ENCODE peak calls at places on chromosomes 12 and 14, in nine cellular contexts. One of them, this sample, is unnamed.
A peak's percentile ranks its signal among the peaks of the same experiment; 100 is the strongest.

GRCh38 chr14:101875726-101876268 is 88.6 kb upstream of the DYNC1H1 start:
- DNase-seq in OCI-LY7: no peak
- DNase-seq in suprapubic skin: no peak
- DNase-seq in right atrium auricular region: no peak
- DNase-seq in upper lobe of right lung: no peak
- DNase-seq in DND-41: no peak
- DNase-seq in stomach: no peak
- DNase-seq in IMR-90: no peak
- DNase-seq in osteoblast: no peak
- DNase-seq in this sample: no peak

GRCh38 chr14:24840204-24840893 is 206.4 kb upstream of the GZMB start:
- DNase-seq in stomach: no peak
- DNase-seq in osteoblast: no peak
- DNase-seq in IMR-90: no peak
- DNase-seq in suprapubic skin: no peak
- DNase-seq in DND-41: no peak
- DNase-seq in upper lobe of right lung: no peak
- DNase-seq in right atrium auricular region: no peak
- DNase-seq in OCI-LY7: no peak
- DNase-seq in this sample: no peak

GRCh38 chr12:8680533-8680932 is 17.3 kb upstream of the RIMKLB start:
- DNase-seq in stomach: no peak
- DNase-seq in right atrium auricular region: no peak
- DNase-seq in osteoblast: no peak
- DNase-seq in IMR-90: no peak
- DNase-seq in suprapubic skin: no peak
- DNase-seq in upper lobe of right lung: no peak
- DNase-seq in DND-41: no peak
- DNase-seq in OCI-LY7: no peak
- DNase-seq in this sample: no peak

GRCh38 chr12:55703288-55703687 is 4.4 kb downstream of the ITGA7 start:
- DNase-seq in right atrium auricular region: no peak
- DNase-seq in OCI-LY7: no peak
- DNase-seq in stomach: peak; percentile 37
- DNase-seq in DND-41: no peak
- DNase-seq in suprapubic skin: peak; percentile 50
- DNase-seq in upper lobe of right lung: no peak
- DNase-seq in IMR-90: no peak
- DNase-seq in osteoblast: peak; percentile 63
- DNase-seq in this sample: peak; percentile 20

GRCh38 chr12:124563401-124563800 is 4.0 kb downstream of the NCOR2 start:
- DNase-seq in suprapubic skin: no peak
- DNase-seq in osteoblast: peak; percentile 74
- DNase-seq in OCI-LY7: no peak
- DNase-seq in stomach: no peak
- DNase-seq in upper lobe of right lung: no peak
- DNase-seq in right atrium auricular region: no peak
- DNase-seq in IMR-90: no peak
- DNase-seq in DND-41: no peak
- DNase-seq in this sample: no peak

GRCh38 chr12:27814851-27815591 is 35.0 kb upstream of the MANSC4 start:
- DNase-seq in osteoblast: no peak
- DNase-seq in IMR-90: peak; percentile 21
- DNase-seq in suprapubic skin: no peak
- DNase-seq in DND-41: no peak
- DNase-seq in OCI-LY7: no peak
- DNase-seq in upper lobe of right lung: no peak
- DNase-seq in stomach: no peak
- DNase-seq in right atrium auricular region: no peak
- DNase-seq in this sample: no peak

GRCh38 chr14:64943556-64943955 is 1.0 kb upstream of the GPX2 start:
- DNase-seq in right atrium auricular region: peak; percentile 46
- DNase-seq in DND-41: no peak
- DNase-seq in OCI-LY7: no peak
- DNase-seq in upper lobe of right lung: no peak
- DNase-seq in osteoblast: no peak
- DNase-seq in stomach: no peak
- DNase-seq in suprapubic skin: no peak
- DNase-seq in IMR-90: no peak
- DNase-seq in this sample: no peak

GRCh38 chr12:119842380-119842779 is 34.7 kb downstream of the CIT start:
- DNase-seq in osteoblast: peak; percentile 62
- DNase-seq in IMR-90: no peak
- DNase-seq in suprapubic skin: no peak
- DNase-seq in upper lobe of right lung: no peak
- DNase-seq in OCI-LY7: no peak
- DNase-seq in stomach: no peak
- DNase-seq in right atrium auricular region: no peak
- DNase-seq in DND-41: no peak
- DNase-seq in this sample: no peak

GRCh38 chr12:57451233-57451778 is 3.8 kb upstream of the INHBE start:
- DNase-seq in suprapubic skin: no peak
- DNase-seq in IMR-90: peak; percentile 38
- DNase-seq in right atrium auricular region: no peak
- DNase-seq in osteoblast: no peak
- DNase-seq in stomach: no peak
- DNase-seq in upper lobe of right lung: no peak
- DNase-seq in OCI-LY7: no peak
- DNase-seq in DND-41: no peak
- DNase-seq in this sample: no peak

GRCh38 chr14:41642402-41643195 is 35.9 kb downstream of the LRFN5 start:
- DNase-seq in stomach: no peak
- DNase-seq in upper lobe of right lung: no peak
- DNase-seq in IMR-90: no peak
- DNase-seq in suprapubic skin: no peak
- DNase-seq in OCI-LY7: no peak
- DNase-seq in DND-41: no peak
- DNase-seq in osteoblast: no peak
- DNase-seq in right atrium auricular region: no peak
- DNase-seq in this sample: no peak

GRCh38 chr14:92973265-92973797 is 50.4 kb downstream of the CHGA start:
- DNase-seq in suprapubic skin: peak; percentile 87
- DNase-seq in OCI-LY7: peak; percentile 18
- DNase-seq in IMR-90: peak; percentile 53
- DNase-seq in osteoblast: peak; percentile 96
- DNase-seq in DND-41: peak; percentile 19
- DNase-seq in stomach: peak; percentile 62
- DNase-seq in right atrium auricular region: peak; percentile 89
- DNase-seq in upper lobe of right lung: peak; percentile 81
- DNase-seq in this sample: peak; percentile 71

GRCh38 chr12:102883204-102883799 is 33.7 kb downstream of the PAH start:
- DNase-seq in upper lobe of right lung: peak; percentile 73
- DNase-seq in DND-41: peak; percentile 45
- DNase-seq in stomach: peak; percentile 60
- DNase-seq in OCI-LY7: peak; percentile 33
- DNase-seq in IMR-90: no peak
- DNase-seq in suprapubic skin: no peak
- DNase-seq in right atrium auricular region: peak; percentile 61
- DNase-seq in osteoblast: peak; percentile 90
- DNase-seq in this sample: peak; percentile 69

GRCh38 chr12:116075251-116075650 is 202.2 kb downstream of the MED13L start:
- DNase-seq in OCI-LY7: no peak
- DNase-seq in DND-41: no peak
- DNase-seq in suprapubic skin: no peak
- DNase-seq in IMR-90: no peak
- DNase-seq in osteoblast: no peak
- DNase-seq in right atrium auricular region: no peak
- DNase-seq in upper lobe of right lung: no peak
- DNase-seq in stomach: no peak
- DNase-seq in this sample: no peak

GRCh38 chr12:62879691-62880090 is 55.3 kb downstream of the PPM1H start:
- DNase-seq in osteoblast: no peak
- DNase-seq in IMR-90: no peak
- DNase-seq in right atrium auricular region: no peak
- DNase-seq in DND-41: no peak
- DNase-seq in OCI-LY7: no peak
- DNase-seq in suprapubic skin: no peak
- DNase-seq in upper lobe of right lung: no peak
- DNase-seq in stomach: no peak
- DNase-seq in this sample: no peak

GRCh38 chr12:109720152-109720855 is 6.7 kb downstream of the FAM222A start:
- DNase-seq in IMR-90: no peak
- DNase-seq in OCI-LY7: no peak
- DNase-seq in stomach: no peak
- DNase-seq in right atrium auricular region: no peak
- DNase-seq in upper lobe of right lung: no peak
- DNase-seq in suprapubic skin: no peak
- DNase-seq in osteoblast: peak; percentile 81
- DNase-seq in DND-41: no peak
- DNase-seq in this sample: no peak

GRCh38 chr12:108313609-108314331 is 25.3 kb downstream of the CMKLR1 start:
- DNase-seq in upper lobe of right lung: peak; percentile 70
- DNase-seq in suprapubic skin: no peak
- DNase-seq in DND-41: peak; percentile 67
- DNase-seq in stomach: no peak
- DNase-seq in OCI-LY7: peak; percentile 7
- DNase-seq in IMR-90: no peak
- DNase-seq in osteoblast: no peak
- DNase-seq in right atrium auricular region: no peak
- DNase-seq in this sample: no peak

GRCh38 chr12:6146951-6147350 is 22.5 kb upstream of the VWF start:
- DNase-seq in right atrium auricular region: no peak
- DNase-seq in suprapubic skin: no peak
- DNase-seq in DND-41: no peak
- DNase-seq in upper lobe of right lung: no peak
- DNase-seq in IMR-90: no peak
- DNase-seq in stomach: no peak
- DNase-seq in osteoblast: no peak
- DNase-seq in OCI-LY7: no peak
- DNase-seq in this sample: no peak

GRCh38 chr12:114864688-114865685 is 181.0 kb upstream of the TBX3 start:
- DNase-seq in osteoblast: no peak
- DNase-seq in suprapubic skin: no peak
- DNase-seq in IMR-90: no peak
- DNase-seq in stomach: no peak
- DNase-seq in upper lobe of right lung: no peak
- DNase-seq in DND-41: no peak
- DNase-seq in OCI-LY7: no peak
- DNase-seq in right atrium auricular region: no peak
- DNase-seq in this sample: no peak

GRCh38 chr14:70808402-70809237 is 693 bp downstream of the MAP3K9 start:
- DNase-seq in DND-41: peak; percentile 64
- DNase-seq in right atrium auricular region: no peak
- DNase-seq in osteoblast: peak; percentile 47
- DNase-seq in IMR-90: no peak
- DNase-seq in OCI-LY7: peak; percentile 17
- DNase-seq in upper lobe of right lung: peak; percentile 75
- DNase-seq in suprapubic skin: peak; percentile 68
- DNase-seq in stomach: peak; percentile 39
- DNase-seq in this sample: peak; percentile 56

GRCh38 chr14:67863223-67863622 is 43.6 kb downstream of the RAD51B start:
- DNase-seq in right atrium auricular region: no peak
- DNase-seq in suprapubic skin: no peak
- DNase-seq in stomach: no peak
- DNase-seq in DND-41: no peak
- DNase-seq in OCI-LY7: no peak
- DNase-seq in IMR-90: no peak
- DNase-seq in osteoblast: no peak
- DNase-seq in upper lobe of right lung: no peak
- DNase-seq in this sample: no peak
- H3K36me3 ChIP-seq in right atrium auricular region: no peaks in the 10 kb centered on the region
- H3K36me3 ChIP-seq in suprapubic skin: peaks cover 4% of the 10 kb centered on the region
- H3K36me3 ChIP-seq in stomach: no peaks in the 10 kb centered on the region
- H3K36me3 ChIP-seq in DND-41: peaks cover 25% of the 10 kb centered on the region
- H3K36me3 ChIP-seq in OCI-LY7: peaks cover 20% of the 10 kb centered on the region
- H3K36me3 ChIP-seq in IMR-90: peaks cover 1% of the 10 kb centered on the region
- H3K36me3 ChIP-seq in osteoblast: no peaks in the 10 kb centered on the region
- H3K36me3 ChIP-seq in upper lobe of right lung: no peaks in the 10 kb centered on the region
- H3K36me3 ChIP-seq in this sample: no peaks in the 10 kb centered on the region

GRCh38 chr12:123233505-123234299 is 466 bp downstream of the MTRFR start:
- DNase-seq in stomach: no peak
- DNase-seq in DND-41: no peak
- DNase-seq in OCI-LY7: peak; percentile 24
- DNase-seq in right atrium auricular region: no peak
- DNase-seq in suprapubic skin: no peak
- DNase-seq in upper lobe of right lung: no peak
- DNase-seq in osteoblast: peak; percentile 41
- DNase-seq in IMR-90: no peak
- DNase-seq in this sample: peak; percentile 55
- TF ChIP-seq CTCF in stomach: no peak
- TF ChIP-seq CTCF in DND-41: peak; percentile 3
- TF ChIP-seq CTCF in OCI-LY7: no peak
- TF ChIP-seq CTCF in right atrium auricular region: no peak
- TF ChIP-seq CTCF in suprapubic skin: no peak
- TF ChIP-seq CTCF in upper lobe of right lung: no peak
- TF ChIP-seq CTCF in osteoblast: no peak
- TF ChIP-seq CTCF in IMR-90: no peak
- TF ChIP-seq CTCF in this sample: no peak

GRCh38 chr12:71772728-71773127 is 18.1 kb downstream of the RAB21 start:
- DNase-seq in osteoblast: no peak
- DNase-seq in suprapubic skin: no peak
- DNase-seq in IMR-90: no peak
- DNase-seq in DND-41: no peak
- DNase-seq in OCI-LY7: no peak
- DNase-seq in stomach: no peak
- DNase-seq in upper lobe of right lung: no peak
- DNase-seq in right atrium auricular region: no peak
- DNase-seq in this sample: no peak
- H3K36me3 ChIP-seq in osteoblast: peaks cover 6% of the 10 kb centered on the region
- H3K36me3 ChIP-seq in suprapubic skin: peaks cover 35% of the 10 kb centered on the region
- H3K36me3 ChIP-seq in IMR-90: peaks cover 5% of the 10 kb centered on the region
- H3K36me3 ChIP-seq in DND-41: peaks cover 41% of the 10 kb centered on the region
- H3K36me3 ChIP-seq in OCI-LY7: peaks cover 78% of the 10 kb centered on the region
- H3K36me3 ChIP-seq in stomach: peaks cover 4% of the 10 kb centered on the region
- H3K36me3 ChIP-seq in upper lobe of right lung: peaks cover 67% of the 10 kb centered on the region
- H3K36me3 ChIP-seq in right atrium auricular region: peaks cover 42% of the 10 kb centered on the region
- H3K36me3 ChIP-seq in this sample: no peaks in the 10 kb centered on the region

GRCh38 chr14:103281496-103282231 is 52.4 kb upstream of the EIF5 start:
- DNase-seq in upper lobe of right lung: no peak
- DNase-seq in right atrium auricular region: peak; percentile 57
- DNase-seq in suprapubic skin: no peak
- DNase-seq in DND-41: no peak
- DNase-seq in osteoblast: peak; percentile 97
- DNase-seq in IMR-90: peak; percentile 62
- DNase-seq in OCI-LY7: no peak
- DNase-seq in stomach: peak; percentile 60
- DNase-seq in this sample: peak; percentile 53
- TF ChIP-seq CTCF in upper lobe of right lung: peak; percentile 30
- TF ChIP-seq CTCF in right atrium auricular region: peak; percentile 61
- TF ChIP-seq CTCF in suprapubic skin: no peak
- TF ChIP-seq CTCF in DND-41: no peak
- TF ChIP-seq CTCF in osteoblast: peak; percentile 35
- TF ChIP-seq CTCF in IMR-90: peak; percentile 61
- TF ChIP-seq CTCF in OCI-LY7: no peak
- TF ChIP-seq CTCF in stomach: peak; percentile 47
- TF ChIP-seq CTCF in this sample: no peak